ENCODE peak calls at places on chromosomes 11 and 22, in five cellular contexts. One of them, this sample, is unnamed.

GRCh38 chr22:44597616-44598015 is 99.6 kb upstream of the RTL6 start:
- DNase-seq in fibroblast of lung: no peak
- DNase-seq in MM.1S: no peak
- DNase-seq in cardiac fibroblast: no peak
- DNase-seq in A673: no peak
- DNase-seq in this sample: no peak

GRCh38 chr11:119496453-119496852 is 73.5 kb upstream of the THY1 start:
- DNase-seq in A673: no peak
- DNase-seq in MM.1S: no peak
- DNase-seq in cardiac fibroblast: no peak
- DNase-seq in fibroblast of lung: no peak
- DNase-seq in this sample: no peak

GRCh38 chr11:104999716-105000115 is 23.3 kb downstream of the CASP5 start:
- DNase-seq in cardiac fibroblast: no peak
- DNase-seq in MM.1S: no peak
- DNase-seq in A673: no peak
- DNase-seq in fibroblast of lung: no peak
- DNase-seq in this sample: no peak

GRCh38 chr22:45911601-45912271 is 65.2 kb downstream of the WNT7B start:
- DNase-seq in cardiac fibroblast: peak
- DNase-seq in MM.1S: no peak
- DNase-seq in A673: no peak
- DNase-seq in fibroblast of lung: peak
- DNase-seq in this sample: no peak

GRCh38 chr11:102318469-102318868 is 1.2 kb downstream of the BIRC3 start:
- DNase-seq in MM.1S: peak
- DNase-seq in fibroblast of lung: peak
- DNase-seq in A673: no peak
- DNase-seq in cardiac fibroblast: no peak
- DNase-seq in this sample: no peak

GRCh38 chr11:75782540-75783263 is 14.1 kb downstream of the DGAT2 start:
- DNase-seq in cardiac fibroblast: no peak
- DNase-seq in A673: no peak
- DNase-seq in fibroblast of lung: no peak
- DNase-seq in MM.1S: no peak
- DNase-seq in this sample: no peak

GRCh38 chr11:30914143-30914762 is 328.1 kb upstream of the MPPED2 start:
- DNase-seq in MM.1S: peak
- DNase-seq in cardiac fibroblast: peak
- DNase-seq in A673: peak
- DNase-seq in fibroblast of lung: peak
- DNase-seq in this sample: no peak

GRCh38 chr11:35337919-35338316 is 81.4 kb downstream of the SLC1A2 start:
- DNase-seq in cardiac fibroblast: no peak
- DNase-seq in A673: no peak
- DNase-seq in MM.1S: no peak
- DNase-seq in fibroblast of lung: no peak
- DNase-seq in this sample: no peak

GRCh38 chr11:76604081-76604601 is 66.4 kb downstream of the LRRC32 start:
- DNase-seq in fibroblast of lung: no peak
- DNase-seq in cardiac fibroblast: no peak
- DNase-seq in MM.1S: no peak
- DNase-seq in A673: no peak
- DNase-seq in this sample: no peak

GRCh38 chr11:71301046-71301857 is 48.9 kb upstream of the SHANK2 start:
- DNase-seq in fibroblast of lung: no peak
- DNase-seq in MM.1S: no peak
- DNase-seq in cardiac fibroblast: no peak
- DNase-seq in A673: no peak
- DNase-seq in this sample: no peak

GRCh38 chr22:42388130-42388797 is 43.9 kb downstream of the NFAM1 start:
- DNase-seq in cardiac fibroblast: no peak
- DNase-seq in A673: peak
- DNase-seq in MM.1S: no peak
- DNase-seq in fibroblast of lung: peak
- DNase-seq in this sample: no peak

GRCh38 chr11:65297026-65297667 is 17.5 kb upstream of the CDC42EP2 start:
- DNase-seq in fibroblast of lung: no peak
- DNase-seq in cardiac fibroblast: no peak
- DNase-seq in MM.1S: no peak
- DNase-seq in A673: no peak
- DNase-seq in this sample: no peak

GRCh38 chr11:27571151-27571840 is 64.7 kb upstream of the LIN7C start:
- DNase-seq in fibroblast of lung: peak
- DNase-seq in MM.1S: no peak
- DNase-seq in cardiac fibroblast: peak
- DNase-seq in A673: no peak
- DNase-seq in this sample: peak

GRCh38 chr22:27577570-27577969 is 224.0 kb downstream of the MN1 start:
- DNase-seq in cardiac fibroblast: no peak
- DNase-seq in fibroblast of lung: no peak
- DNase-seq in MM.1S: no peak
- DNase-seq in A673: no peak
- DNase-seq in this sample: no peak

GRCh38 chr11:64438986-64439771 is 80.2 kb downstream of the RPS6KA4 start:
- DNase-seq in A673: no peak
- DNase-seq in fibroblast of lung: no peak
- DNase-seq in cardiac fibroblast: no peak
- DNase-seq in MM.1S: no peak
- DNase-seq in this sample: no peak

GRCh38 chr22:42613869-42614268 is 814 bp downstream of the POLDIP3 start:
- DNase-seq in MM.1S: no peak
- DNase-seq in cardiac fibroblast: peak
- DNase-seq in A673: peak
- DNase-seq in fibroblast of lung: peak
- DNase-seq in this sample: no peak

GRCh38 chr11:80182906-80183305 is 742.1 kb upstream of the TENM4 start:
- DNase-seq in fibroblast of lung: peak
- DNase-seq in A673: no peak
- DNase-seq in MM.1S: no peak
- DNase-seq in cardiac fibroblast: no peak
- DNase-seq in this sample: no peak

GRCh38 chr11:68632802-68633201 is 51.5 kb upstream of the GAL start:
- DNase-seq in cardiac fibroblast: peak
- DNase-seq in A673: peak
- DNase-seq in fibroblast of lung: peak
- DNase-seq in MM.1S: peak
- DNase-seq in this sample: peak

GRCh38 chr22:40247976-40248375 is 70.3 kb downstream of the TNRC6B start:
- DNase-seq in A673: no peak
- DNase-seq in fibroblast of lung: no peak
- DNase-seq in cardiac fibroblast: no peak
- DNase-seq in MM.1S: no peak
- DNase-seq in this sample: no peak

GRCh38 chr11:124669193-124669592 is 4.3 kb downstream of the SIAE start:
- DNase-seq in cardiac fibroblast: peak
- DNase-seq in MM.1S: peak
- DNase-seq in A673: peak
- DNase-seq in fibroblast of lung: peak
- DNase-seq in this sample: no peak

GRCh38 chr11:18956630-18957029 is 17.4 kb upstream of the MRGPRX1 start:
- DNase-seq in cardiac fibroblast: no peak
- DNase-seq in A673: no peak
- DNase-seq in fibroblast of lung: no peak
- DNase-seq in MM.1S: no peak
- DNase-seq in this sample: no peak

GRCh38 chr22:38353142-38353629 is 36.0 kb upstream of the CSNK1E start:
- DNase-seq in MM.1S: peak
- DNase-seq in cardiac fibroblast: peak
- DNase-seq in A673: peak
- DNase-seq in fibroblast of lung: peak
- DNase-seq in this sample: no peak

GRCh38 chr11:72084076-72084475 is 3.4 kb downstream of the LRRC51 start:
- DNase-seq in MM.1S: no peak
- DNase-seq in A673: no peak
- DNase-seq in cardiac fibroblast: no peak
- DNase-seq in fibroblast of lung: no peak
- DNase-seq in this sample: no peak

GRCh38 chr11:67468056-67468455 is 995 bp downstream of the TMEM134 start:
- DNase-seq in cardiac fibroblast: no peak
- DNase-seq in fibroblast of lung: peak
- DNase-seq in MM.1S: no peak
- DNase-seq in A673: no peak
- DNase-seq in this sample: no peak

GRCh38 chr11:67468509-67468834 is 579 bp downstream of the TMEM134 start:
- DNase-seq in A673: no peak
- DNase-seq in cardiac fibroblast: no peak
- DNase-seq in fibroblast of lung: no peak
- DNase-seq in MM.1S: no peak
- DNase-seq in this sample: no peak

GRCh38 chr11:67466367-67466766 is 2.7 kb downstream of the TMEM134 start:
- DNase-seq in MM.1S: no peak
- DNase-seq in fibroblast of lung: no peak
- DNase-seq in A673: no peak
- DNase-seq in cardiac fibroblast: no peak
- DNase-seq in this sample: no peak

GRCh38 chr11:67468835-67469811 is at the start of gene TMEM134:
- DNase-seq in fibroblast of lung: peak
- DNase-seq in A673: peak
- DNase-seq in MM.1S: peak
- DNase-seq in cardiac fibroblast: peak
- DNase-seq in this sample: peak

GRCh38 chr11:67466962-67467771 is 1.9 kb downstream of the TMEM134 start:
- DNase-seq in cardiac fibroblast: no peak
- DNase-seq in A673: no peak
- DNase-seq in fibroblast of lung: no peak
- DNase-seq in MM.1S: no peak
- DNase-seq in this sample: no peak
- H3K4me3 ChIP-seq in cardiac fibroblast: no peak
- H3K4me3 ChIP-seq in A673: peak
- H3K4me3 ChIP-seq in fibroblast of lung: no peak
- H3K4me3 ChIP-seq in MM.1S: no peak
- H3K4me3 ChIP-seq in this sample: no peak

GRCh38 chr22:23240639-23241389 is 60.5 kb downstream of the BCR start:
- DNase-seq in fibroblast of lung: no peak
- DNase-seq in MM.1S: no peak
- DNase-seq in A673: peak
- DNase-seq in cardiac fibroblast: peak
- DNase-seq in this sample: no peak
- TF ChIP-seq CTCF in fibroblast of lung: peak
- TF ChIP-seq CTCF in MM.1S: no peak
- TF ChIP-seq CTCF in A673: peak
- TF ChIP-seq CTCF in cardiac fibroblast: peak
- TF ChIP-seq CTCF in this sample: peak

GRCh38 chr11:3797329-3798090 is at the start of gene NUP98:
- DNase-seq in cardiac fibroblast: peak
- DNase-seq in A673: peak
- DNase-seq in MM.1S: peak
- DNase-seq in fibroblast of lung: peak
- DNase-seq in this sample: peak

GRCh38 chr11:3799143-3799542 is 1.8 kb upstream of the NUP98 start:
- DNase-seq in A673: no peak
- DNase-seq in MM.1S: no peak
- DNase-seq in cardiac fibroblast: no peak
- DNase-seq in fibroblast of lung: no peak
- DNase-seq in this sample: no peak

GRCh38 chr11:3796346-3796745 is 1.0 kb downstream of the NUP98 start:
- DNase-seq in MM.1S: no peak
- DNase-seq in cardiac fibroblast: no peak
- DNase-seq in A673: no peak
- DNase-seq in fibroblast of lung: no peak
- DNase-seq in this sample: no peak

GRCh38 chr11:3796796-3797328 is 492 bp downstream of the NUP98 start:
- DNase-seq in MM.1S: no peak
- DNase-seq in cardiac fibroblast: no peak
- DNase-seq in fibroblast of lung: no peak
- DNase-seq in A673: no peak
- DNase-seq in this sample: no peak

DNA sequence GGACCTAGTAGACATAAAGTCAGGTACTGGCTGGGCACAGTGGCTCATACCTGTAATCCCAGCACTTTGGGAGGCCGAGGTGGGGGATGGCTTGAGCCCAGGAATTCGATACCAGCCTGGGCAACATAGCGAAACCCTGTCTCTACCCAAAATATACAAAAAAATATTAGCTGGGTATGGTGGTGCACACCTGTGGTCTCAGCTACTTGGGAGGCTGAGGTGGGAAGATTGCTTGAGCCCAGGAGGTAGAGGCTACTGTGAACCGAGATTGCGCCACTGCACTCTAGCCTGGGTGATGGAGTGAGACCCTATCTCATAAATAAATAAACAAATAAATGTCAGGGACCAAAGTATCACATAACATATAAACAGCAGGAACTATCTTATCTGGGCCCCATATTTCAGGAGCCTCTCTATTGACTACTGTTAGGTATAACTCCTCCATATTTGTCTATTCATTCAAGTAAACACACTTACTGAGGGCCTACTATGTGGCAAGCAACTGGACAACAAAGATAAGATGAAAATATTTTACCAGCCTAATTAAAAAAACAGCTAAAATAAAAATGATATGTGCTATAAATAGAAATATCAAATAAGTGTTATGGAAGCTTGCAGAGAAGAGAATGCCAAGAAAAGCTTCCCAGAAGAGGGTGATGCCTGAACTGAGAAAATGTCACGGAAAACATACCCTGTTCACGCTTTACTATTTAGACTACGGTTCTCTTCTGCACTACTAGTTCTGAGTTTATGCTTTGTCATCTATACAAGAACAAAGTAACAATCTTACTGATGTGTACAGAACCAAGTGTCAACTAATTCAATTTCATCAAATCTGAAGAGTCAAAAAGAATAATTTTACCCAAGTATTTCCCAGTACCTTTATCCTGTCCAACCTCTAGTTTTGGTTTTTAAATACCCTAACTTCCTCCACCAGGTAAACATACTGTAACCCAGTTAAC is 1.9 kb downstream of the NUP98 start:
- DNase-seq in cardiac fibroblast: no peak
- DNase-seq in MM.1S: no peak
- DNase-seq in fibroblast of lung: no peak
- DNase-seq in A673: no peak
- DNase-seq in this sample: no peak
- H3K4me3 ChIP-seq in cardiac fibroblast: no peak
- H3K4me3 ChIP-seq in MM.1S: peak
- H3K4me3 ChIP-seq in fibroblast of lung: peak
- H3K4me3 ChIP-seq in A673: peak
- H3K4me3 ChIP-seq in this sample: peak

GRCh38 chr11:9741260-9741659 is 77.4 kb downstream of the SWAP70 start:
- DNase-seq in cardiac fibroblast: no peak
- DNase-seq in A673: no peak
- DNase-seq in MM.1S: no peak
- DNase-seq in fibroblast of lung: no peak
- DNase-seq in this sample: no peak
- TF ChIP-seq CTCF in cardiac fibroblast: no peak
- TF ChIP-seq CTCF in A673: no peak
- TF ChIP-seq CTCF in MM.1S: no peak
- TF ChIP-seq CTCF in fibroblast of lung: no peak
- TF ChIP-seq CTCF in this sample: no peak

GRCh38 chr11:8806974-8807373 is 104.0 kb upstream of the AKIP1 start:
- DNase-seq in MM.1S: no peak
- DNase-seq in fibroblast of lung: no peak
- DNase-seq in A673: no peak
- DNase-seq in cardiac fibroblast: no peak
- DNase-seq in this sample: no peak
- H3K4me3 ChIP-seq in MM.1S: no peak
- H3K4me3 ChIP-seq in fibroblast of lung: no peak
- H3K4me3 ChIP-seq in A673: no peak
- H3K4me3 ChIP-seq in cardiac fibroblast: peak
- H3K4me3 ChIP-seq in this sample: no peak

GRCh38 chr11:39459606-39460005 is 1999.8 kb downstream of the LRRC4C start:
- DNase-seq in cardiac fibroblast: no peak
- DNase-seq in fibroblast of lung: no peak
- DNase-seq in A673: peak
- DNase-seq in MM.1S: no peak
- DNase-seq in this sample: no peak
- TF ChIP-seq CTCF in cardiac fibroblast: no peak
- TF ChIP-seq CTCF in fibroblast of lung: no peak
- TF ChIP-seq CTCF in A673: no peak
- TF ChIP-seq CTCF in MM.1S: no peak
- TF ChIP-seq CTCF in this sample: no peak